ENCODE peak calls at places on chromosomes 3 and 15, in eight cellular contexts. One of them, this sample, is unnamed.

GRCh38 chr3:194030372-194030771 is 105.6 kb upstream of the HES1 start:
- DNase-seq in astrocyte of the spinal cord: no peak
- DNase-seq in heart right ventricle: no peak
- DNase-seq in A549: no peak
- DNase-seq in GM20000: no peak
- DNase-seq in cardiac fibroblast: no peak
- DNase-seq in AG09309: no peak
- DNase-seq in WTC11: no peak
- DNase-seq in this sample: no peak

GRCh38 chr3:38343797-38344594 is 2.6 kb upstream of the XYLB start:
- DNase-seq in cardiac fibroblast: peak; percentile 34
- DNase-seq in heart right ventricle: no peak
- DNase-seq in A549: no peak
- DNase-seq in GM20000: no peak
- DNase-seq in astrocyte of the spinal cord: no peak
- DNase-seq in WTC11: no peak
- DNase-seq in AG09309: no peak
- DNase-seq in this sample: no peak

GRCh38 chr3:135314227-135314626 is 519.2 kb downstream of the EPHB1 start:
- DNase-seq in cardiac fibroblast: no peak
- DNase-seq in AG09309: no peak
- DNase-seq in WTC11: no peak
- DNase-seq in heart right ventricle: no peak
- DNase-seq in GM20000: no peak
- DNase-seq in astrocyte of the spinal cord: no peak
- DNase-seq in A549: no peak
- DNase-seq in this sample: no peak

GRCh38 chr3:195876297-195877031 is 31.9 kb downstream of the TNK2 start:
- DNase-seq in GM20000: no peak
- DNase-seq in cardiac fibroblast: no peak
- DNase-seq in WTC11: no peak
- DNase-seq in heart right ventricle: no peak
- DNase-seq in AG09309: no peak
- DNase-seq in astrocyte of the spinal cord: no peak
- DNase-seq in A549: peak; percentile 50
- DNase-seq in this sample: no peak

GRCh38 chr15:54559405-54560064 is 581.3 kb downstream of the UNC13C start:
- DNase-seq in heart right ventricle: peak; percentile 31
- DNase-seq in WTC11: no peak
- DNase-seq in cardiac fibroblast: no peak
- DNase-seq in A549: no peak
- DNase-seq in AG09309: no peak
- DNase-seq in GM20000: no peak
- DNase-seq in astrocyte of the spinal cord: no peak
- DNase-seq in this sample: no peak

GRCh38 chr3:178302966-178303930 is 233.0 kb upstream of the KCNMB2 start:
- DNase-seq in WTC11: no peak
- DNase-seq in cardiac fibroblast: peak; percentile 50
- DNase-seq in A549: no peak
- DNase-seq in GM20000: no peak
- DNase-seq in AG09309: no peak
- DNase-seq in astrocyte of the spinal cord: peak; percentile 11
- DNase-seq in heart right ventricle: no peak
- DNase-seq in this sample: no peak

GRCh38 chr3:111989061-111989678 is 9.6 kb upstream of the TAGLN3 start:
- DNase-seq in astrocyte of the spinal cord: peak; percentile 80
- DNase-seq in cardiac fibroblast: peak; percentile 81
- DNase-seq in WTC11: no peak
- DNase-seq in heart right ventricle: no peak
- DNase-seq in GM20000: peak; percentile 30
- DNase-seq in AG09309: peak; percentile 51
- DNase-seq in A549: peak; percentile 49
- DNase-seq in this sample: no peak

GRCh38 chr3:81968628-81969027 is 207.2 kb upstream of the GBE1 start:
- DNase-seq in GM20000: no peak
- DNase-seq in AG09309: no peak
- DNase-seq in cardiac fibroblast: no peak
- DNase-seq in WTC11: no peak
- DNase-seq in A549: no peak
- DNase-seq in heart right ventricle: no peak
- DNase-seq in astrocyte of the spinal cord: no peak
- DNase-seq in this sample: no peak

GRCh38 chr15:101029971-101030661 is 111.0 kb downstream of the LRRK1 start:
- DNase-seq in AG09309: no peak
- DNase-seq in WTC11: peak; percentile 4
- DNase-seq in heart right ventricle: peak; percentile 2
- DNase-seq in cardiac fibroblast: no peak
- DNase-seq in A549: no peak
- DNase-seq in GM20000: no peak
- DNase-seq in astrocyte of the spinal cord: no peak
- DNase-seq in this sample: no peak

GRCh38 chr15:90004671-90005070 is 3.5 kb downstream of the ZNF710 start:
- DNase-seq in astrocyte of the spinal cord: peak; percentile 89
- DNase-seq in cardiac fibroblast: peak; percentile 99
- DNase-seq in heart right ventricle: no peak
- DNase-seq in AG09309: peak; percentile 88
- DNase-seq in GM20000: no peak
- DNase-seq in A549: peak; percentile 65
- DNase-seq in WTC11: no peak
- DNase-seq in this sample: no peak

GRCh38 chr15:58065445-58066041 is at the start of gene ALDH1A2:
- DNase-seq in astrocyte of the spinal cord: no peak
- DNase-seq in WTC11: peak; percentile 50
- DNase-seq in cardiac fibroblast: peak; percentile 23
- DNase-seq in A549: no peak
- DNase-seq in GM20000: no peak
- DNase-seq in heart right ventricle: peak; percentile 25
- DNase-seq in AG09309: no peak
- DNase-seq in this sample: no peak

GRCh38 chr3:85007195-85008094 is 48.7 kb downstream of the CADM2 start:
- DNase-seq in GM20000: no peak
- DNase-seq in heart right ventricle: no peak
- DNase-seq in A549: no peak
- DNase-seq in AG09309: no peak
- DNase-seq in astrocyte of the spinal cord: no peak
- DNase-seq in cardiac fibroblast: peak; percentile 1
- DNase-seq in WTC11: no peak
- DNase-seq in this sample: no peak

GRCh38 chr3:44048196-44048924 is 193.3 kb upstream of the TOPAZ1 start:
- DNase-seq in AG09309: no peak
- DNase-seq in heart right ventricle: no peak
- DNase-seq in A549: no peak
- DNase-seq in GM20000: peak; percentile 38
- DNase-seq in astrocyte of the spinal cord: peak; percentile 67
- DNase-seq in cardiac fibroblast: peak; percentile 20
- DNase-seq in WTC11: no peak
- DNase-seq in this sample: no peak

DNA sequence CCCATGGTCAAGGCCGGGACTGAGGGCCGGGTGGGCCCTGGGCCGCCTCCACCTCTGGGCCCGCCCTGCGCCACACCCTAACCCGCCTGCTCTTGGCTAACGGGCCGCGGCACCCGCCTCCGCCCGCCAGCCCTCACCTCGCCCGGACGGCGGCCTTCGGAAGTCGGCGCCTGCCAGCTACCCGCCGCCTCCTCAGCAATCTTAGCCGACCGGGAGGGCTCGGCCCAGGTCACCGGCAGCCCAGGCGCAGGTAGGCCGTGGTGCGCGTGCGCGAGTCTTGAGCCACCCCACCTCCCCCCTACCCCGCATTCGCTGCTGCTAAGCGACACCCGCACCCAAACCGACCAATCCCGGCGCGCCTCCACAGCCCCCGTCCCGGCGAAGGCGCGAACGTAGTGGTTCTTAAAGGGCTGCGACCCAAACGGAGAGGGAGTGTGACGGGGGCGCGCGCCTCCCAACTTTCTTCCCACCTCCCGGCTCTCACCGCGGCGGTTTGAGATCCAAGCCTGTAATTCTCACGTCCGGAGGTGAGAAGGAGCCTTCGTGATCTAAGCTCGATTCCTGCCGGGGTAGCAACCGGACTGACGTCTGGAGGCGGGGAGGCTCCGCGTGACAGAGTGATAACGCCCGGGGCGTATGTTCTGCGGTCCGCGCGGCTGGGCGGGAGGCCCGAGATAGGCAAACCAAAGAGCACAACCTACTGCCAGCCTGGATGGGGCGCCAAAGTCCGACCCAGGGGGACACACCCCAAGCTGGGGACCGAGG is at the start of gene SEC22C:
- DNase-seq in cardiac fibroblast: peak; percentile 92
- DNase-seq in WTC11: peak; percentile 98
- DNase-seq in A549: peak; percentile 96
- DNase-seq in heart right ventricle: peak; percentile 95
- DNase-seq in GM20000: peak; percentile 98
- DNase-seq in AG09309: peak; percentile 45
- DNase-seq in astrocyte of the spinal cord: peak; percentile 94
- DNase-seq in this sample: peak; percentile 92
- TF ChIP-seq CTCF in cardiac fibroblast: no peak
- TF ChIP-seq CTCF in WTC11: no peak
- TF ChIP-seq CTCF in A549: no peak
- TF ChIP-seq CTCF in heart right ventricle: peak; percentile 13
- TF ChIP-seq CTCF in GM20000: no peak
- TF ChIP-seq CTCF in AG09309: peak; percentile 29
- TF ChIP-seq CTCF in astrocyte of the spinal cord: no peak
- TF ChIP-seq CTCF in this sample: no peak

GRCh38 chr15:61701455-61701854 is 358.8 kb downstream of the VPS13C start:
- DNase-seq in AG09309: no peak
- DNase-seq in heart right ventricle: no peak
- DNase-seq in cardiac fibroblast: no peak
- DNase-seq in WTC11: no peak
- DNase-seq in A549: no peak
- DNase-seq in astrocyte of the spinal cord: no peak
- DNase-seq in GM20000: no peak
- DNase-seq in this sample: no peak

GRCh38 chr15:61697796-61698195 is 362.5 kb downstream of the VPS13C start:
- DNase-seq in WTC11: no peak
- DNase-seq in heart right ventricle: no peak
- DNase-seq in cardiac fibroblast: no peak
- DNase-seq in astrocyte of the spinal cord: no peak
- DNase-seq in GM20000: no peak
- DNase-seq in A549: no peak
- DNase-seq in AG09309: no peak
- DNase-seq in this sample: no peak

GRCh38 chr15:61700803-61701202 is 359.4 kb downstream of the VPS13C start:
- DNase-seq in AG09309: no peak
- DNase-seq in WTC11: no peak
- DNase-seq in heart right ventricle: no peak
- DNase-seq in GM20000: no peak
- DNase-seq in astrocyte of the spinal cord: no peak
- DNase-seq in A549: no peak
- DNase-seq in cardiac fibroblast: no peak
- DNase-seq in this sample: no peak

DNA sequence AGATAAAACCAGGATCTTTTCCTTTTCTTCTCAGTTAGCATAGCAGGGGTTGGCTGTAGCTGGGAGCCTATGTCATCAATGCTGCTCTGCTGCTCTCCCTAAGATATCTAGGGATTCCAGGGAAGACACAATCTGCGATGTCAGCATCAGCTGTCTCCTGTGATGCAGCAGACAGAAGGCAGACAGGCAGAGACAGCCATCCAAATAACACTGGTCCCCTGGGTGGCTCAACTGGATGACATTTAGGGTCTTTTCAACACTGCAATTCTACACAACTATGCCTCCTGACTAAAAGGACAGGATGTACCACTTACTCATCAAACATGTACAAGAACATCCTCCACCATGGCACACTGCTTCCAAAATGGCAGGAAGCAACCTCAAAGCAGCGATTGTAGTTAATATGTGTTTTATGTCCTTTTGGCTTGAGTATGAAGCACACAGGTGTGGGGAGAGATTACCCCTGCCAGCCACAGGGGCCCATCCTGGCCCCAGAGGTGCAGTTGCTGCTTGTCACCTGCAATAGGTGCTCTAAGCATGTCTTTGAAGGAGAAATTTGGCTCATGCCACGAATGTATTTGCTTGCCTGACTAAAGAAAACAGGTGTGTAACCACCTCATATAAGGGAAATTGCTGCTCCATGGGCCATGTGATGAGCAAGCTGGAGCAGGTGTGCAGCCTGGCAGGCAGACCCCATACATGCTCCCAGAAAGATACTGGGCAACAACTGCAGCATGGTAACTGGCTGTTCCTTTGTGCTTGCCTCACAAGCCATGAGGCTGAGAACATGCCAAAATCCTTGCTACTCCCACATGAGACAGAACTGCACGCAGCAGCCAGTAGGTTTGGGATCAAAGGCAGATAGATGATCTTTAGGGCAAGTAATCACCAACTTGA is 357.8 kb downstream of the VPS13C start:
- DNase-seq in cardiac fibroblast: no peak
- DNase-seq in A549: no peak
- DNase-seq in heart right ventricle: no peak
- DNase-seq in WTC11: peak; percentile 41
- DNase-seq in GM20000: no peak
- DNase-seq in AG09309: no peak
- DNase-seq in astrocyte of the spinal cord: no peak
- DNase-seq in this sample: no peak
- TF ChIP-seq CTCF in cardiac fibroblast: no peak
- TF ChIP-seq CTCF in A549: no peak
- TF ChIP-seq CTCF in heart right ventricle: no peak
- TF ChIP-seq CTCF in WTC11: peak; percentile 20
- TF ChIP-seq CTCF in GM20000: no peak
- TF ChIP-seq CTCF in AG09309: no peak
- TF ChIP-seq CTCF in astrocyte of the spinal cord: no peak
- TF ChIP-seq CTCF in this sample: no peak

DNA sequence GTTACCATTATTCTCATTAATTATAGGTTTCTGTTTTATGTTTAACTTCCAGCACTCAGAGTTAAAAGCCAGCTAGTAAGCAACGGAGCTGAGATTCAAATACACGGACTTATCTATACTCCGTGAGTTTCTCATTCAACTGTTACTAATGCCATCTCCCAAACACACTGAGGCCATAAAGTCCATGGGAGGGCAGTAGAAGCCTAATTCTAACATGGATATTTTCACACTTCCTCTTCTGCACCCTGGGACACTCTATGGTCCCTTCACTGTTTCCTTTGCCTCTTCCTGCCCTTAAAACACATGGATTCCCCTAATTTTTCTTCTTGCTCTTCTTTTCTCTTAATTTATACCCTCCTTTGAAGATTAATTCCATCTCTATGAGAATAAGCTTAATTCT is 245.0 kb downstream of the KLF13 start:
- DNase-seq in astrocyte of the spinal cord: no peak
- DNase-seq in GM20000: no peak
- DNase-seq in A549: no peak
- DNase-seq in AG09309: no peak
- DNase-seq in heart right ventricle: no peak
- DNase-seq in cardiac fibroblast: peak; percentile 8
- DNase-seq in WTC11: no peak
- DNase-seq in this sample: no peak
- TF ChIP-seq CTCF in astrocyte of the spinal cord: no peak
- TF ChIP-seq CTCF in GM20000: no peak
- TF ChIP-seq CTCF in A549: peak; percentile 43
- TF ChIP-seq CTCF in AG09309: peak; percentile 6
- TF ChIP-seq CTCF in heart right ventricle: no peak
- TF ChIP-seq CTCF in cardiac fibroblast: peak; percentile 4
- TF ChIP-seq CTCF in WTC11: no peak
- TF ChIP-seq CTCF in this sample: no peak

DNA sequence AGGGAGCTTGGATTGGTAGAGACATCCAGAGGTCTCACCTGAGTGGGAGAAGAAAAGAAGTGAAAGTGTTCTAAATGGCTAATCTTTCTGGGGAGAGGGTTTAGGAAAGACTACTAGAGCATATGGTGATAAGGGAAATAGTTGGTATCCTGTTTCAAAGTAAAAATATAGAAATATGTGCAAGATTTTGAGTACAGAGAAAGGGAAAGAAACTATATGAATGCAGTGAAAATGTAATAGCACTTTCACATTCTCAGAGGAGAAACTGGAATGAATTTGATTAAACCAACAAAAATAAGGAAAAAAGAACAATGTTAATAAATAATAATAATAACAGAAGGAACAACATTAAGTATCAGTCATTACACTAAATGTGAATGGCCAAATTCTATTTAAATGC is 119.4 kb downstream of the DNAJB8 start:
- DNase-seq in A549: no peak
- DNase-seq in WTC11: no peak
- DNase-seq in astrocyte of the spinal cord: no peak
- DNase-seq in GM20000: no peak
- DNase-seq in cardiac fibroblast: no peak
- DNase-seq in heart right ventricle: no peak
- DNase-seq in AG09309: no peak
- DNase-seq in this sample: no peak
- TF ChIP-seq CTCF in A549: no peak
- TF ChIP-seq CTCF in WTC11: no peak
- TF ChIP-seq CTCF in astrocyte of the spinal cord: no peak
- TF ChIP-seq CTCF in GM20000: no peak
- TF ChIP-seq CTCF in cardiac fibroblast: no peak
- TF ChIP-seq CTCF in heart right ventricle: no peak
- TF ChIP-seq CTCF in AG09309: no peak
- TF ChIP-seq CTCF in this sample: no peak

This sample was measured in activated B cell treated with CpG ODN at 0.5 μM for 24 hours.